ENCODE peak calls at places on chromosome 10, in ten cellular contexts. One of them, this sample, is unnamed.

GRCh38 chr10:77899080-77899477 is 27.5 kb downstream of the DLG5 start:
- DNase-seq in stromal cell of bone marrow: peak; percentile 46
- DNase-seq in stimulated activated effector memory CD8-positive, alpha-beta T cell treated with anti-CD3 and anti-CD28 coated beads, Interleukin-12 subunit alpha, Interleukin-12 subunit beta, amount 100 ng/mL, for 72 hours: no peak
- DNase-seq in activated CD4-positive, alpha-beta T cell treated with anti-CD3 and anti-CD28 coated beads, Interleukin-2, amount 50 U/mL, for 24 hours: no peak
- DNase-seq in KBM-7: peak; percentile 40
- DNase-seq in hepatocyte: no peak
- DNase-seq in aorta: no peak
- DNase-seq in PC-3: peak; percentile 99
- DNase-seq in stimulated activated CD4-positive, alpha-beta T cell treated with anti-CD3 and anti-CD28 coated beads, Interleukin-4, amount 100 ng/mL, for 48 hours: no peak
- DNase-seq in T-cell: no peak
- DNase-seq in this sample: no peak

GRCh38 chr10:30453764-30454527 is 20.0 kb downstream of the MAP3K8 start:
- DNase-seq in stromal cell of bone marrow: no peak
- DNase-seq in stimulated activated effector memory CD8-positive, alpha-beta T cell treated with anti-CD3 and anti-CD28 coated beads, Interleukin-12 subunit alpha, Interleukin-12 subunit beta, amount 100 ng/mL, for 72 hours: no peak
- DNase-seq in activated CD4-positive, alpha-beta T cell treated with anti-CD3 and anti-CD28 coated beads, Interleukin-2, amount 50 U/mL, for 24 hours: no peak
- DNase-seq in KBM-7: no peak
- DNase-seq in hepatocyte: no peak
- DNase-seq in aorta: no peak
- DNase-seq in PC-3: no peak
- DNase-seq in stimulated activated CD4-positive, alpha-beta T cell treated with anti-CD3 and anti-CD28 coated beads, Interleukin-4, amount 100 ng/mL, for 48 hours: no peak
- DNase-seq in T-cell: no peak
- DNase-seq in this sample: no peak

GRCh38 chr10:112859793-112860192 is 90.3 kb upstream of the TCF7L2 start:
- DNase-seq in stromal cell of bone marrow: no peak
- DNase-seq in stimulated activated effector memory CD8-positive, alpha-beta T cell treated with anti-CD3 and anti-CD28 coated beads, Interleukin-12 subunit alpha, Interleukin-12 subunit beta, amount 100 ng/mL, for 72 hours: no peak
- DNase-seq in activated CD4-positive, alpha-beta T cell treated with anti-CD3 and anti-CD28 coated beads, Interleukin-2, amount 50 U/mL, for 24 hours: no peak
- DNase-seq in KBM-7: no peak
- DNase-seq in hepatocyte: no peak
- DNase-seq in aorta: no peak
- DNase-seq in PC-3: no peak
- DNase-seq in stimulated activated CD4-positive, alpha-beta T cell treated with anti-CD3 and anti-CD28 coated beads, Interleukin-4, amount 100 ng/mL, for 48 hours: no peak
- DNase-seq in T-cell: no peak
- DNase-seq in this sample: no peak

GRCh38 chr10:26832960-26833359 is 27.8 kb downstream of the ABI1 start:
- DNase-seq in stromal cell of bone marrow: no peak
- DNase-seq in stimulated activated effector memory CD8-positive, alpha-beta T cell treated with anti-CD3 and anti-CD28 coated beads, Interleukin-12 subunit alpha, Interleukin-12 subunit beta, amount 100 ng/mL, for 72 hours: no peak
- DNase-seq in activated CD4-positive, alpha-beta T cell treated with anti-CD3 and anti-CD28 coated beads, Interleukin-2, amount 50 U/mL, for 24 hours: no peak
- DNase-seq in KBM-7: no peak
- DNase-seq in hepatocyte: no peak
- DNase-seq in aorta: no peak
- DNase-seq in PC-3: no peak
- DNase-seq in stimulated activated CD4-positive, alpha-beta T cell treated with anti-CD3 and anti-CD28 coated beads, Interleukin-4, amount 100 ng/mL, for 48 hours: no peak
- DNase-seq in T-cell: no peak
- DNase-seq in this sample: no peak

GRCh38 chr10:28909875-28910274 is 232.6 kb downstream of the BAMBI start:
- DNase-seq in stromal cell of bone marrow: no peak
- DNase-seq in stimulated activated effector memory CD8-positive, alpha-beta T cell treated with anti-CD3 and anti-CD28 coated beads, Interleukin-12 subunit alpha, Interleukin-12 subunit beta, amount 100 ng/mL, for 72 hours: no peak
- DNase-seq in activated CD4-positive, alpha-beta T cell treated with anti-CD3 and anti-CD28 coated beads, Interleukin-2, amount 50 U/mL, for 24 hours: no peak
- DNase-seq in KBM-7: no peak
- DNase-seq in hepatocyte: no peak
- DNase-seq in aorta: no peak
- DNase-seq in PC-3: no peak
- DNase-seq in stimulated activated CD4-positive, alpha-beta T cell treated with anti-CD3 and anti-CD28 coated beads, Interleukin-4, amount 100 ng/mL, for 48 hours: no peak
- DNase-seq in T-cell: no peak
- DNase-seq in this sample: no peak

GRCh38 chr10:43682956-43683355 is 34.3 kb upstream of the ZNF32 start:
- DNase-seq in stromal cell of bone marrow: peak; percentile 28
- DNase-seq in stimulated activated effector memory CD8-positive, alpha-beta T cell treated with anti-CD3 and anti-CD28 coated beads, Interleukin-12 subunit alpha, Interleukin-12 subunit beta, amount 100 ng/mL, for 72 hours: no peak
- DNase-seq in activated CD4-positive, alpha-beta T cell treated with anti-CD3 and anti-CD28 coated beads, Interleukin-2, amount 50 U/mL, for 24 hours: no peak
- DNase-seq in KBM-7: no peak
- DNase-seq in hepatocyte: no peak
- DNase-seq in aorta: no peak
- DNase-seq in PC-3: no peak
- DNase-seq in stimulated activated CD4-positive, alpha-beta T cell treated with anti-CD3 and anti-CD28 coated beads, Interleukin-4, amount 100 ng/mL, for 48 hours: no peak
- DNase-seq in T-cell: no peak
- DNase-seq in this sample: no peak

GRCh38 chr10:124701435-124701834 is 42.7 kb downstream of the FAM53B start:
- DNase-seq in stromal cell of bone marrow: peak; percentile 64
- DNase-seq in stimulated activated effector memory CD8-positive, alpha-beta T cell treated with anti-CD3 and anti-CD28 coated beads, Interleukin-12 subunit alpha, Interleukin-12 subunit beta, amount 100 ng/mL, for 72 hours: no peak
- DNase-seq in activated CD4-positive, alpha-beta T cell treated with anti-CD3 and anti-CD28 coated beads, Interleukin-2, amount 50 U/mL, for 24 hours: no peak
- DNase-seq in KBM-7: no peak
- DNase-seq in hepatocyte: no peak
- DNase-seq in aorta: peak; percentile 93
- DNase-seq in PC-3: no peak
- DNase-seq in stimulated activated CD4-positive, alpha-beta T cell treated with anti-CD3 and anti-CD28 coated beads, Interleukin-4, amount 100 ng/mL, for 48 hours: no peak
- DNase-seq in T-cell: no peak
- DNase-seq in this sample: no peak

GRCh38 chr10:70380350-70381135 is 1.9 kb downstream of the LRRC20 start:
- DNase-seq in stromal cell of bone marrow: no peak
- DNase-seq in stimulated activated effector memory CD8-positive, alpha-beta T cell treated with anti-CD3 and anti-CD28 coated beads, Interleukin-12 subunit alpha, Interleukin-12 subunit beta, amount 100 ng/mL, for 72 hours: no peak
- DNase-seq in activated CD4-positive, alpha-beta T cell treated with anti-CD3 and anti-CD28 coated beads, Interleukin-2, amount 50 U/mL, for 24 hours: no peak
- DNase-seq in KBM-7: no peak
- DNase-seq in hepatocyte: no peak
- DNase-seq in aorta: no peak
- DNase-seq in PC-3: no peak
- DNase-seq in stimulated activated CD4-positive, alpha-beta T cell treated with anti-CD3 and anti-CD28 coated beads, Interleukin-4, amount 100 ng/mL, for 48 hours: no peak
- DNase-seq in T-cell: no peak
- DNase-seq in this sample: no peak

GRCh38 chr10:15166325-15166724 is 2.2 kb downstream of the NMT2 start:
- DNase-seq in stromal cell of bone marrow: no peak
- DNase-seq in stimulated activated effector memory CD8-positive, alpha-beta T cell treated with anti-CD3 and anti-CD28 coated beads, Interleukin-12 subunit alpha, Interleukin-12 subunit beta, amount 100 ng/mL, for 72 hours: no peak
- DNase-seq in activated CD4-positive, alpha-beta T cell treated with anti-CD3 and anti-CD28 coated beads, Interleukin-2, amount 50 U/mL, for 24 hours: no peak
- DNase-seq in KBM-7: no peak
- DNase-seq in hepatocyte: no peak
- DNase-seq in aorta: no peak
- DNase-seq in PC-3: no peak
- DNase-seq in stimulated activated CD4-positive, alpha-beta T cell treated with anti-CD3 and anti-CD28 coated beads, Interleukin-4, amount 100 ng/mL, for 48 hours: no peak
- DNase-seq in T-cell: no peak
- DNase-seq in this sample: no peak

GRCh38 chr10:70652761-70653657 is 19.3 kb upstream of the ADAMTS14 start:
- DNase-seq in stromal cell of bone marrow: peak; percentile 99
- DNase-seq in stimulated activated effector memory CD8-positive, alpha-beta T cell treated with anti-CD3 and anti-CD28 coated beads, Interleukin-12 subunit alpha, Interleukin-12 subunit beta, amount 100 ng/mL, for 72 hours: no peak
- DNase-seq in activated CD4-positive, alpha-beta T cell treated with anti-CD3 and anti-CD28 coated beads, Interleukin-2, amount 50 U/mL, for 24 hours: no peak
- DNase-seq in KBM-7: no peak
- DNase-seq in hepatocyte: peak; percentile 36
- DNase-seq in aorta: peak; percentile 81
- DNase-seq in PC-3: no peak
- DNase-seq in stimulated activated CD4-positive, alpha-beta T cell treated with anti-CD3 and anti-CD28 coated beads, Interleukin-4, amount 100 ng/mL, for 48 hours: no peak
- DNase-seq in T-cell: no peak
- DNase-seq in this sample: no peak

GRCh38 chr10:78420946-78421732 is 387.5 kb downstream of the RPS24 start:
- DNase-seq in stromal cell of bone marrow: no peak
- DNase-seq in stimulated activated effector memory CD8-positive, alpha-beta T cell treated with anti-CD3 and anti-CD28 coated beads, Interleukin-12 subunit alpha, Interleukin-12 subunit beta, amount 100 ng/mL, for 72 hours: no peak
- DNase-seq in activated CD4-positive, alpha-beta T cell treated with anti-CD3 and anti-CD28 coated beads, Interleukin-2, amount 50 U/mL, for 24 hours: no peak
- DNase-seq in KBM-7: no peak
- DNase-seq in hepatocyte: no peak
- DNase-seq in aorta: no peak
- DNase-seq in PC-3: no peak
- DNase-seq in stimulated activated CD4-positive, alpha-beta T cell treated with anti-CD3 and anti-CD28 coated beads, Interleukin-4, amount 100 ng/mL, for 48 hours: no peak
- DNase-seq in T-cell: no peak
- DNase-seq in this sample: no peak

GRCh38 chr10:5888843-5889623 is 660 bp downstream of the ANKRD16 start:
- DNase-seq in stromal cell of bone marrow: no peak
- DNase-seq in stimulated activated effector memory CD8-positive, alpha-beta T cell treated with anti-CD3 and anti-CD28 coated beads, Interleukin-12 subunit alpha, Interleukin-12 subunit beta, amount 100 ng/mL, for 72 hours: peak; percentile 76
- DNase-seq in activated CD4-positive, alpha-beta T cell treated with anti-CD3 and anti-CD28 coated beads, Interleukin-2, amount 50 U/mL, for 24 hours: peak; percentile 14
- DNase-seq in KBM-7: peak; percentile 53
- DNase-seq in hepatocyte: peak; percentile 74
- DNase-seq in aorta: peak; percentile 80
- DNase-seq in PC-3: peak; percentile 3
- DNase-seq in stimulated activated CD4-positive, alpha-beta T cell treated with anti-CD3 and anti-CD28 coated beads, Interleukin-4, amount 100 ng/mL, for 48 hours: peak; percentile 26
- DNase-seq in T-cell: no peak
- DNase-seq in this sample: no peak

GRCh38 chr10:28014651-28015050 is 15.8 kb upstream of the ODAD2 start:
- DNase-seq in stromal cell of bone marrow: no peak
- DNase-seq in stimulated activated effector memory CD8-positive, alpha-beta T cell treated with anti-CD3 and anti-CD28 coated beads, Interleukin-12 subunit alpha, Interleukin-12 subunit beta, amount 100 ng/mL, for 72 hours: no peak
- DNase-seq in activated CD4-positive, alpha-beta T cell treated with anti-CD3 and anti-CD28 coated beads, Interleukin-2, amount 50 U/mL, for 24 hours: no peak
- DNase-seq in KBM-7: no peak
- DNase-seq in hepatocyte: no peak
- DNase-seq in aorta: no peak
- DNase-seq in PC-3: no peak
- DNase-seq in stimulated activated CD4-positive, alpha-beta T cell treated with anti-CD3 and anti-CD28 coated beads, Interleukin-4, amount 100 ng/mL, for 48 hours: no peak
- DNase-seq in T-cell: no peak
- DNase-seq in this sample: no peak

GRCh38 chr10:60139798-60140566 is 233.6 kb upstream of the CCDC6 start:
- DNase-seq in stromal cell of bone marrow: no peak
- DNase-seq in stimulated activated effector memory CD8-positive, alpha-beta T cell treated with anti-CD3 and anti-CD28 coated beads, Interleukin-12 subunit alpha, Interleukin-12 subunit beta, amount 100 ng/mL, for 72 hours: no peak
- DNase-seq in activated CD4-positive, alpha-beta T cell treated with anti-CD3 and anti-CD28 coated beads, Interleukin-2, amount 50 U/mL, for 24 hours: no peak
- DNase-seq in KBM-7: no peak
- DNase-seq in hepatocyte: peak; percentile 23
- DNase-seq in aorta: no peak
- DNase-seq in PC-3: peak; percentile 89
- DNase-seq in stimulated activated CD4-positive, alpha-beta T cell treated with anti-CD3 and anti-CD28 coated beads, Interleukin-4, amount 100 ng/mL, for 48 hours: no peak
- DNase-seq in T-cell: no peak
- DNase-seq in this sample: no peak

This sample was measured in esophagus muscularis mucosa.